ENCODE peak calls at places on chromosomes 16 and 17, in six cellular contexts. R is heart left ventricle; S is CD4-positive, CD25-positive, alpha-beta regulatory T cell; U is CD8-positive, alpha-beta T cell; V is heart right ventricle; H is lower lobe of right lung. C is an unnamed sample. For H3K4me1, the result is how much of the 10 kb centered on the place peaks cover.

GRCh38 chr16:17529982-17530760 is 59.4 kb upstream of the XYLT1 start:
- DNase-seq in H (no peak), R (no peak), V (no peak), U (peak), S (no peak), C (no peak)

GRCh38 chr17:57317016-57317415 is 60.7 kb downstream of the MSI2 start:
- DNase-seq in S (no peak), R (no peak), U (no peak), H (no peak), V (no peak), C (no peak)

GRCh38 chr17:14771543-14771942 is 470.7 kb downstream of the HS3ST3B1 start:
- DNase-seq in H (no peak), S (no peak), V (no peak), U (no peak), R (no peak), C (no peak)

GRCh38 chr16:67170168-67170947 is at the start of gene NOL3:
- DNase-seq in S (no peak), V (peak), H (peak), U (no peak), R (peak), C (peak)

GRCh38 chr16:16141784-16142396 is 81.4 kb downstream of the ABCC6 start:
- DNase-seq in R (no peak), U (no peak), V (no peak), H (no peak), S (no peak), C (no peak)

GRCh38 chr16:19429271-19429670 is 11.6 kb downstream of the TMC5 start:
- DNase-seq in V (no peak), U (no peak), S (no peak), H (no peak), R (no peak), C (no peak)

GRCh38 chr17:79702071-79702470 is 28.7 kb upstream of the ENPP7 start:
- DNase-seq in H (no peak), V (no peak), R (no peak), U (no peak), S (no peak), C (no peak)

GRCh38 chr16:15676506-15676905 is 26.5 kb downstream of the NDE1 start:
- DNase-seq in R (no peak), U (no peak), S (no peak), V (no peak), H (no peak), C (no peak)

GRCh38 chr17:37488009-37488604 is 1.6 kb upstream of the DUSP14 start:
- DNase-seq in V (no peak), S (no peak), R (no peak), H (no peak), U (no peak), C (no peak)

GRCh38 chr16:8670014-8670560 is 4.3 kb upstream of the ABAT start:
- DNase-seq in H (no peak), U (no peak), R (no peak), V (no peak), S (no peak), C (no peak)

GRCh38 chr16:17199135-17199534 is 271.6 kb downstream of the XYLT1 start:
- DNase-seq in H (no peak), U (no peak), S (no peak), R (no peak), V (no peak), C (no peak)

GRCh38 chr17:16282522-16282921 is 65.5 kb downstream of the PIGL start:
- DNase-seq in V (no peak), H (no peak), U (no peak), R (no peak), S (no peak), C (no peak)

GRCh38 chr17:43714338-43715149 is 44.0 kb downstream of the SOST start:
- DNase-seq in V (no peak), S (no peak), H (no peak), U (no peak), R (no peak), C (no peak)

GRCh38 chr16:77868478-77868877 is 80.1 kb downstream of the VAT1L start:
- DNase-seq in V (no peak), S (no peak), R (no peak), U (no peak), H (no peak), C (no peak)

GRCh38 chr17:9363440-9364350 is 211.9 kb downstream of the STX8 start:
- DNase-seq in R (no peak), S (no peak), H (no peak), V (no peak), U (no peak), C (no peak)

GRCh38 chr16:64437706-64438329 is 684.0 kb downstream of the CDH11 start:
- DNase-seq in R (peak), V (no peak), H (no peak), U (no peak), S (no peak), C (no peak)

GRCh38 chr16:19130852-19131808 is 17.4 kb downstream of the ITPRIPL2 start:
- DNase-seq in R (peak), U (no peak), H (peak), S (no peak), V (peak), C (peak)

GRCh38 chr16:85457366-85457765 is 155.8 kb upstream of the GSE1 start:
- DNase-seq in U (no peak), H (no peak), V (no peak), R (no peak), S (no peak), C (no peak)

GRCh38 chr17:41437769-41438168 is 3.0 kb downstream of the KRT38 start:
- DNase-seq in H (no peak), R (no peak), V (no peak), S (no peak), U (no peak), C (no peak)

GRCh38 chr16:58475220-58475619 is 24.7 kb upstream of the NDRG4 start:
- DNase-seq in S (no peak), H (no peak), R (peak), U (no peak), V (no peak), C (no peak)

GRCh38 chr16:68446941-68447675 is 1.2 kb downstream of the SMPD3 start:
- DNase-seq in S (no peak), U (no peak), V (no peak), H (no peak), R (no peak), C (no peak)

GRCh38 chr16:66359012-66359411 is 7.5 kb upstream of the CDH5 start:
- DNase-seq in S (no peak), H (no peak), V (no peak), R (no peak), U (no peak), C (peak)

GRCh38 chr16:14334366-14335105 is 263.4 kb downstream of the MRTFB start:
- DNase-seq in S (no peak), V (no peak), R (no peak), U (no peak), H (no peak), C (no peak)

GRCh38 chr16:88289001-88289400 is 93.8 kb upstream of the ZNF469 start:
- DNase-seq in U (no peak), R (no peak), H (no peak), V (no peak), S (no peak), C (no peak)

GRCh38 chr17:67129283-67129682 is 84.9 kb downstream of the CACNG1 start:
- DNase-seq in R (no peak), S (no peak), U (no peak), V (no peak), H (no peak), C (no peak)

DNA sequence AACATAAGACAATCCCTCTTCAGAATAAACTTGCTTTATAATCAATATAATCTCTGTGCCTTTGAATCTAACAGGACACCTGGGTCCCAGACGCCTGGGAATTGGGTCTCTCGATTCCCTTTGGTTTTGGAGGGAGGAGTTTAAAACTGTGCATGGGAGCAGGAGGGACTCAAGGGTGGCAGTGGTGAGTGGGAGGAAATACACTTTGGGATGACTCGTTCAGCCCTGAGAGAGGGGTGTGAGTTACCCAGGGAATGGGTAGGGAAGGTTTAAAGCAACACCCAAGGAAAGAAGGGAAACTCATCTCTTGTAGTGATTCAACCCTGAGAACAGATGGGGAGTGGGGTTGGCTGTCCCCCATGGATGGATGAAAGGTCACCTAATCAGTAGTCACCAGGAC is 1.6 kb downstream of the RANGRF start:
- DNase-seq in V (no peak), H (no peak), S (no peak), U (no peak), R (no peak), C (no peak)
- H3K4me1 ChIP-seq in V (under half), H (under half), S (under half), U (under half), R (under half), C (under half)

DNA sequence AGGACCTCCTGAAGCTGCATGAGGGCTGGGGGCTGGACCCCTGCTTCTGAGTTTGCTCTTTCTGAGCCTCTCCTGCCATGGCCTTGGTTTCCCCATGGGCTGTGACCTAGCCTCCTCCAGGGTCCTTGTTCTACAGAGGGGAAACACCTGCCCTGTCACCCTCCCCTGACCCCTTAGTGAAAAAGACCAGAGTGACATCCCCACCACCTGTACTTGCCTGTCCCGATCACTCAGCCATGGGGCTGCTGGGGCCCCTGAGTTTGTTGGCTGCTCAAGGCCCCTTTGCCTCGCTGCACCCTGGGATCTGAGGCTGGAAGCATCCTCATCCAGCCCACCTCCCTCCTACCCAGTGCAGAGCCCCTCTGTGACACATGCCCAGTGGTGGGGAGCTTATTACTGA is 800 bp downstream of the NOD2 start:
- DNase-seq in V (no peak), R (no peak), S (no peak), U (no peak), H (no peak), C (no peak)
- H3K4me3 ChIP-seq in V (peak), R (peak), S (peak), U (no peak), H (peak), C (peak)

GRCh38 chr16:1445518-1446197 is 1.3 kb upstream of the CCDC154 start:
- DNase-seq in H (no peak), V (no peak), U (no peak), S (no peak), R (no peak), C (no peak)
- H3K4me1 ChIP-seq in H (under half), V (under half), U (under half), S (under half), R (under half), C (under half)

DNA sequence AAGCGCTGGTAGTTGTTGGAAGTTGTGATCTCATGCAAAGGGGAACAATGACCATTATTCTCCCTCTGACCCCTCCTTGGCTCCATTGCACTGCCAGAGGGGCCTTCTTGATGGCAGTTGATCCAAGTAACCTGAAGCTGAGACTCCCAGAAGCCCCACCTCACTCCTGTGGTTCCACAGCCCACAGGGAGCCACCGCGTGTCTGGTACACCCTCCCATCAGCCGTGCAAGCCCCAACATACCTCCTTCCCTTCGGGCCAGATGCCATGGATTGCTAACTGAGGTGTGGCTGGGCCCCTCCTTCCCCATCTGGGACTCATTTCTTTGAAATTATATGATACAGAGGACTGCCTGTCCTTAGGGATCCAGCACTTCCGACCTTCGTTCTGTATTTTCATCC is 17.8 kb downstream of the SAP30BP start:
- DNase-seq in U (no peak), H (peak), V (no peak), R (no peak), S (no peak), C (no peak)
- H3K4me3 ChIP-seq in U (no peak), H (no peak), V (no peak), R (no peak), S (no peak), C (no peak)

GRCh38 chr17:81462506-81463125 is 50.0 kb downstream of the ACTG1 start:
- DNase-seq in S (no peak), V (no peak), H (no peak), U (no peak), R (no peak), C (no peak)

GRCh38 chr17:81461607-81462500 is 50.7 kb downstream of the ACTG1 start:
- DNase-seq in R (no peak), H (no peak), S (no peak), V (no peak), U (no peak), C (no peak)

GRCh38 chr17:81465912-81466311 is 46.7 kb downstream of the ACTG1 start:
- DNase-seq in S (no peak), H (no peak), R (no peak), V (no peak), U (no peak), C (no peak)

GRCh38 chr17:81464586-81464985 is 48.0 kb downstream of the ACTG1 start:
- DNase-seq in V (no peak), R (no peak), H (no peak), S (no peak), U (no peak), C (no peak)

GRCh38 chr17:81463506-81463905 is 49.1 kb downstream of the ACTG1 start:
- DNase-seq in U (no peak), R (no peak), H (no peak), S (no peak), V (no peak), C (no peak)
- H3K4me1 ChIP-seq in U (under half), R (under half), H (under half), S (under half), V (under half), C (under half)

GRCh38 chr17:77392376-77393273 is 251.9 kb downstream of the SEC14L1 start:
- DNase-seq in S (no peak), H (no peak), U (no peak), V (peak), R (peak), C (no peak)

GRCh38 chr17:77390870-77391269 is 250.1 kb downstream of the SEC14L1 start:
- DNase-seq in R (no peak), S (no peak), H (no peak), U (no peak), V (no peak), C (no peak)

GRCh38 chr17:77393867-77394539 is 253.2 kb downstream of the SEC14L1 start:
- DNase-seq in H (no peak), V (no peak), R (no peak), S (no peak), U (no peak), C (no peak)

GRCh38 chr17:77393274-77393600 is 252.5 kb downstream of the SEC14L1 start:
- DNase-seq in V (no peak), U (no peak), S (no peak), H (no peak), R (no peak), C (no peak)

GRCh38 chr17:77391668-77392375 is 251.1 kb downstream of the SEC14L1 start:
- DNase-seq in U (no peak), H (no peak), S (no peak), R (peak), V (no peak), C (no peak)
- H3K4me3 ChIP-seq in U (no peak), H (no peak), S (peak), R (no peak), V (no peak), C (no peak)

GRCh38 chr16:83059237-83059636 is 432.5 kb downstream of the CDH13 start:
- DNase-seq in S (no peak), H (no peak), U (no peak), R (no peak), V (no peak), C (no peak)
- H3K4me1 ChIP-seq in S (under half), H (under half), U (under half), R (under half), V (under half), C (under half)

GRCh38 chr17:47651704-47652103 is 2.0 kb downstream of the KPNB1 start:
- DNase-seq in V (no peak), S (no peak), R (no peak), U (no peak), H (no peak), C (no peak)
- H3K4me3 ChIP-seq in V (no peak), S (peak), R (no peak), U (no peak), H (peak), C (no peak)